ENCODE peak calls at places on chromosomes 3 and 15, in ten cellular contexts. U is stomach, H is SK-N-SH, Q is upper lobe of left lung, F is suprapubic skin, Z is sigmoid colon, Y is esophagus muscularis mucosa, L is K562, V is HepG2, T is GM12878. D is an unnamed sample.

GRCh38 chr3:66393486-66394260 is 107.1 kb downstream of the LRIG1 start:
- DNase-seq in L (no peak), T (peak; percentile 47), H (no peak), Q (no peak), U (no peak), V (no peak), F (no peak), Y (no peak), Z (peak; percentile 44), D (no peak)

GRCh38 chr3:174325834-174326705 is 533.1 kb upstream of the NAALADL2 start:
- DNase-seq in H (no peak), T (no peak), V (no peak), Z (no peak), U (no peak), Q (no peak), Y (no peak), L (no peak), F (no peak), D (no peak)

GRCh38 chr15:45618813-45619212 is 16.0 kb upstream of the SQOR start:
- DNase-seq in L (no peak), V (no peak), Q (no peak), U (no peak), H (peak; percentile 43), Y (no peak), T (no peak), F (no peak), Z (no peak), D (no peak)

GRCh38 chr3:47594792-47595191 is 16.1 kb upstream of the CSPG5 start:
- DNase-seq in L (no peak), T (no peak), Y (no peak), U (no peak), Z (no peak), Q (no peak), F (no peak), H (no peak), V (no peak), D (no peak)

GRCh38 chr15:44298878-44299277 is 10.4 kb downstream of the GOLM2 start:
- DNase-seq in Z (no peak), V (peak; percentile 10), H (peak; percentile 30), F (no peak), L (peak; percentile 26), Y (no peak), Q (no peak), T (no peak), U (no peak), D (no peak)

GRCh38 chr3:34178415-34178814 is 380.0 kb downstream of the PDCD6IP start:
- DNase-seq in Y (no peak), T (no peak), U (no peak), V (no peak), L (no peak), H (no peak), Z (no peak), Q (no peak), F (no peak), D (no peak)

GRCh38 chr15:60392986-60393811 is 4.6 kb downstream of the ANXA2 start:
- DNase-seq in H (no peak), T (no peak), U (peak; percentile 55), L (peak; percentile 41), F (peak; percentile 85), Q (no peak), Y (no peak), Z (peak; percentile 92), V (peak; percentile 99), D (peak; percentile 72)

GRCh38 chr3:197504239-197505191 is 51.3 kb downstream of the BDH1 start:
- DNase-seq in H (peak; percentile 86), T (no peak), Y (no peak), F (no peak), Z (no peak), V (no peak), Q (no peak), U (no peak), L (no peak), D (no peak)

GRCh38 chr3:26845194-26845593 is 222.6 kb downstream of the LRRC3B start:
- DNase-seq in F (no peak), Q (no peak), H (no peak), L (no peak), Z (no peak), Y (no peak), V (no peak), T (no peak), U (no peak), D (no peak)

GRCh38 chr3:159416854-159417253 is 571.8 kb upstream of the IL12A start:
- DNase-seq in T (no peak), L (no peak), Z (no peak), F (no peak), V (no peak), Q (no peak), Y (no peak), U (no peak), H (no peak), D (no peak)

DNA sequence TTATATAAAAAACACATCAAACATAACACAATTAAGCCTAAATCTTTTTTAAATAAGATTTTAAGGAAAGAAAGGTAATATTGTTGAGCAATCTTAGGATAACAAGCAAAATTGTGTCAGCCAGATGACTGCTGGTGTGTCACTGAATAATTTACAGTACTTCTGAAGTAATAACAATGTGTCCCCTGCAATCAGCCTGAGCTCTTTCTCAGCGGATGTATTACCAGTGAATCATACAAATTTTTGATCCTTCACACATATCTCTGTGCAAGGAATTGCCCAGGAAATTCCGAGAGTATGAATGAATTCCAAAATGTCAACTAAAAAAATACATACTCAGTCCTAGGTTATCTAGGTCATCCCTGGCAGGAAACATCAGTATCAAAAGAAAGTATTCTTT is 76.6 kb upstream of the PTX3 start:
- DNase-seq in Y (no peak), V (no peak), T (no peak), Q (no peak), L (no peak), F (no peak), Z (no peak), U (no peak), H (no peak), D (no peak)
- TF ChIP-seq EP300 in Y (no peak), V (no peak), T (no peak), Q (no peak), L (no peak), F (no peak), Z (no peak), U (no peak), H (peak; percentile 71), D (no peak)

DNA sequence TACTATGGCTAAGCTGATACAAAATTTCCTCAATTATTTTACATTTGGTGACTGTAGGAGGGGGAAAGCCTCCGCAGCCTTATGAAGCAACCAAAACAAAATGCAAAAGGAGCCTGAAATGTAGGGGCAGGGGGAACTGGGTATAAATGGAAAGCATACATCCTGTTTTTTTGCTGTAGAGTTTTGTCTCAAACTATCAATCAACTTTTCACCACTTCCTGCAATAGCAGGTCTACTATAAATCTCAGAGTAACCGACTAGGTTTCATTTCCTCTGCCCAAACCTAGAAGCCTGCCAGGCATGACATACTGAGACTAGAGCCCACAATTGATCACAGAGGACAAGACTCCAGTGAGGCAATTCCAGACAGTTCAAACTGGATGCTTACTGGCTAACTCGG is 91.3 kb downstream of the SHQ1 start:
- DNase-seq in T (peak; percentile 77), F (no peak), H (no peak), U (no peak), L (no peak), Z (no peak), V (no peak), Y (no peak), Q (no peak), D (no peak)
- H3K27ac ChIP-seq in T (peak overlapping the region; percentile 29), F (no peak overlapping the region), H (no peak overlapping the region), U (no peak overlapping the region), L (no peak overlapping the region), Z (no peak overlapping the region), V (no peak overlapping the region), Y (no peak overlapping the region), Q (no peak overlapping the region), D (peak overlapping the region; percentile 11)

GRCh38 chr3:128235207-128235933 is 82.1 kb downstream of the EEFSEC start:
- DNase-seq in L (no peak), Z (no peak), U (no peak), V (no peak), Q (no peak), H (peak; percentile 49), T (no peak), Y (no peak), F (no peak), D (no peak)
- TF ChIP-seq POLR2AphosphoS5 in L (no peak), Z (no peak), U (peak; percentile 6), V (no peak), Q (no peak), H (no peak), T (no peak), Y (no peak), F (no peak), D (no peak)

DNA sequence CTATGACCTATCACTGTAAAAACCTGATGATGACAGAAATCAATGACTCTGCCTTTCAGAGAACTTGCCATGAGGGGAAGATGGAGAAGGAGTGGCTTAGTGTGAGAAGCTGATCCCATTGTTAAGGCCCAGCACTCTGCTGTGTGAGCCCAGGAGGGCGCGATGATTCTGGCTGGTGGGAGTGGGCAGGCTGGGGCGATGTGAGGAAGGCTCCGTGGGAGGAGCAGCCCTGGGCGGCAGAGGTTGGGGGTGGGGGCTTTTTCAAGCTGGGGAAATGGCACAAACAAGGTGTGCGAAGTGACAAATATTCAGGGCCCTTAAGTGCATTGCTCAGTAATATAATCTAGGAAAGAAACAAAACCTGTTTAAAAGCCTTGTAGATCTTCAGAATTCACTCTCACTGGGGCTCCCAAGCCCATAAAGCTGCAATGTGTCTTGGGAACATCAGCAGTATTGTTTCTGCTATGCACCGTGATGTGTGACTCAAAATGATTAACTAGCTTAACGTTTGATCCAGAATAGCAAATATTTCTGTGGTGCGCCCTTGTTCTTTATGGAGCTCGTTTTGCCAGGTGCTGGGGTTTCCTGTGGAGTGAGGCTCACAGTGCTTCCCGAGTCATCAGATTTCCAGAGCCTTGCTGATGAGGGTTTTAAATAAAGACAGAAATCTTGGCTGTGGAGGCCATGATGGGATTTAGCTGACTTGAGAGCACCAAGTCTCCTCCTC is 141.0 kb downstream of the CHDH start:
- DNase-seq in L (no peak), Z (no peak), Y (peak; percentile 86), F (no peak), Q (peak; percentile 30), H (no peak), T (no peak), V (no peak), U (peak; percentile 7), D (no peak)
- TF ChIP-seq EP300 in L (no peak), Z (no peak), Y (no peak), F (no peak), Q (no peak), H (no peak), T (no peak), V (no peak), U (no peak), D (no peak)